ENCODE peak calls at places on chromosomes 1 and 21, in five cellular contexts. X is GM12878, I is NT2/D1, U is HepG2, O is H1. F is an unnamed sample.

GRCh38 chr1:151825204-151825603 is 6.4 kb downstream of the RORC start:
- DNase-seq in O (no peak), I (no peak), U (no peak), X (no peak), F (no peak)

GRCh38 chr1:209850342-209850979 is 22.7 kb downstream of the UTP25 start:
- DNase-seq in U (peak), X (no peak), O (peak), I (peak), F (peak)

GRCh38 chr1:203491664-203492485 is 2.1 kb upstream of the OPTC start:
- DNase-seq in X (no peak), O (no peak), U (no peak), I (no peak), F (no peak)

GRCh38 chr1:242412921-242413320 is 111.6 kb downstream of the PLD5 start:
- DNase-seq in O (no peak), U (no peak), I (no peak), X (no peak), F (no peak)

GRCh38 chr21:32474179-32475059 is 61.9 kb downstream of the EVA1C start:
- DNase-seq in O (no peak), X (no peak), U (no peak), I (no peak), F (no peak)

GRCh38 chr21:46188226-46189212 is 4.3 kb upstream of the SPATC1L start:
- DNase-seq in U (peak), I (peak), X (no peak), O (no peak), F (no peak)

GRCh38 chr1:214370585-214370984 is 89.6 kb downstream of the SMYD2 start:
- DNase-seq in X (no peak), I (no peak), O (no peak), U (no peak), F (no peak)

GRCh38 chr21:45383615-45384201 is 21.3 kb upstream of the COL18A1 start:
- DNase-seq in O (no peak), X (no peak), I (no peak), U (no peak), F (no peak)

GRCh38 chr1:224433041-224433670 is 1.4 kb downstream of the WDR26 start:
- DNase-seq in I (no peak), X (no peak), U (no peak), O (no peak), F (peak)

GRCh38 chr1:200362421-200362820 is 47.4 kb downstream of the ZNF281 start:
- DNase-seq in U (no peak), X (no peak), I (no peak), O (no peak), F (no peak)

GRCh38 chr1:91736999-91737615 is 148.8 kb downstream of the TGFBR3 start:
- DNase-seq in O (no peak), I (peak), X (no peak), U (peak), F (peak)

GRCh38 chr1:48611841-48612240 is 139.8 kb upstream of the SPATA6 start:
- DNase-seq in I (no peak), O (no peak), U (no peak), X (no peak), F (no peak)

GRCh38 chr1:4710592-4711190 is 56.3 kb downstream of the AJAP1 start:
- DNase-seq in I (no peak), U (peak), O (peak), X (no peak), F (no peak)

GRCh38 chr1:180540697-180541594 is 17.8 kb upstream of the OVAAL start:
- DNase-seq in X (no peak), U (no peak), I (no peak), O (no peak), F (no peak)

GRCh38 chr21:43370888-43371570 is 55.9 kb downstream of the SIK1 start:
- DNase-seq in X (no peak), U (no peak), O (no peak), I (peak), F (no peak)

GRCh38 chr1:54927475-54928240 is 40.7 kb upstream of the DHCR24 start:
- DNase-seq in U (no peak), X (no peak), I (no peak), O (no peak), F (no peak)

GRCh38 chr1:221567859-221568507 is 173.9 kb downstream of the DUSP10 start:
- DNase-seq in X (no peak), U (no peak), I (no peak), O (no peak), F (no peak)

GRCh38 chr1:111660204-111661150 is 40.9 kb downstream of the RAP1A start:
- DNase-seq in I (no peak), X (no peak), U (no peak), O (no peak), F (no peak)

GRCh38 chr1:156291226-156292061 is 4.0 kb downstream of the GLMP start:
- DNase-seq in I (peak), O (peak), X (no peak), U (peak), F (peak)

GRCh38 chr21:17726047-17726446 is 93.1 kb downstream of the C21orf91 start:
- DNase-seq in O (no peak), I (peak), X (no peak), U (peak), F (peak)

GRCh38 chr1:119275145-119275929 is 93.2 kb upstream of the HAO2 start:
- DNase-seq in X (no peak), O (peak), I (peak), U (peak), F (peak)

GRCh38 chr1:208985231-208985630 is 598.3 kb upstream of the CAMK1G start:
- DNase-seq in U (no peak), O (no peak), X (no peak), I (no peak), F (no peak)

GRCh38 chr1:153540394-153541361 is at the start of gene S100A5:
- DNase-seq in I (no peak), O (no peak), U (no peak), X (no peak), F (no peak)

GRCh38 chr1:244060117-244060516 is 9.0 kb downstream of the ZBTB18 start:
- DNase-seq in X (no peak), I (no peak), O (no peak), U (no peak), F (no peak)

GRCh38 chr1:185735667-185736105 is 1.5 kb downstream of the HMCN1 start:
- DNase-seq in O (no peak), I (no peak), X (no peak), U (no peak), F (no peak)

GRCh38 chr1:85019989-85020388 is 23.1 kb upstream of the MCOLN2 start:
- DNase-seq in U (no peak), X (no peak), I (no peak), O (no peak), F (no peak)

GRCh38 chr1:226892534-226892895 is 22.1 kb downstream of the PSEN2 start:
- DNase-seq in O (no peak), X (no peak), I (no peak), U (no peak), F (no peak)

GRCh38 chr1:41152622-41153044 is 89.5 kb downstream of the SCMH1 start:
- DNase-seq in O (no peak), X (no peak), U (no peak), I (no peak), F (no peak)

GRCh38 chr1:7558921-7559869 is 211.9 kb upstream of the VAMP3 start:
- DNase-seq in X (no peak), I (no peak), U (no peak), O (no peak), F (no peak)

GRCh38 chr1:165369255-165369848 is 12.8 kb upstream of the LMX1A start:
- DNase-seq in I (no peak), U (peak), X (no peak), O (peak), F (peak)

GRCh38 chr21:16536661-16537359 is 807.0 kb downstream of the USP25 start:
- DNase-seq in O (no peak), I (no peak), U (no peak), X (no peak), F (no peak)

GRCh38 chr1:220451541-220451940 is 76.4 kb upstream of the MARK1 start:
- DNase-seq in X (no peak), O (no peak), I (peak), U (peak), F (peak)

GRCh38 chr21:15706686-15707085 is 23.1 kb upstream of the USP25 start:
- DNase-seq in U (no peak), X (no peak), I (no peak), O (no peak), F (no peak)

GRCh38 chr1:154410185-154410827 is 5.2 kb downstream of the IL6R start:
- DNase-seq in X (no peak), O (no peak), I (no peak), U (no peak), F (no peak)

GRCh38 chr21:42063578-42064521 is 7.3 kb upstream of the UMODL1 start:
- DNase-seq in U (no peak), X (peak), O (no peak), I (no peak), F (no peak)

GRCh38 chr1:204213668-204214662 is at the start of gene GOLT1A:
- DNase-seq in U (peak), O (peak), I (peak), X (peak), F (no peak)

DNA sequence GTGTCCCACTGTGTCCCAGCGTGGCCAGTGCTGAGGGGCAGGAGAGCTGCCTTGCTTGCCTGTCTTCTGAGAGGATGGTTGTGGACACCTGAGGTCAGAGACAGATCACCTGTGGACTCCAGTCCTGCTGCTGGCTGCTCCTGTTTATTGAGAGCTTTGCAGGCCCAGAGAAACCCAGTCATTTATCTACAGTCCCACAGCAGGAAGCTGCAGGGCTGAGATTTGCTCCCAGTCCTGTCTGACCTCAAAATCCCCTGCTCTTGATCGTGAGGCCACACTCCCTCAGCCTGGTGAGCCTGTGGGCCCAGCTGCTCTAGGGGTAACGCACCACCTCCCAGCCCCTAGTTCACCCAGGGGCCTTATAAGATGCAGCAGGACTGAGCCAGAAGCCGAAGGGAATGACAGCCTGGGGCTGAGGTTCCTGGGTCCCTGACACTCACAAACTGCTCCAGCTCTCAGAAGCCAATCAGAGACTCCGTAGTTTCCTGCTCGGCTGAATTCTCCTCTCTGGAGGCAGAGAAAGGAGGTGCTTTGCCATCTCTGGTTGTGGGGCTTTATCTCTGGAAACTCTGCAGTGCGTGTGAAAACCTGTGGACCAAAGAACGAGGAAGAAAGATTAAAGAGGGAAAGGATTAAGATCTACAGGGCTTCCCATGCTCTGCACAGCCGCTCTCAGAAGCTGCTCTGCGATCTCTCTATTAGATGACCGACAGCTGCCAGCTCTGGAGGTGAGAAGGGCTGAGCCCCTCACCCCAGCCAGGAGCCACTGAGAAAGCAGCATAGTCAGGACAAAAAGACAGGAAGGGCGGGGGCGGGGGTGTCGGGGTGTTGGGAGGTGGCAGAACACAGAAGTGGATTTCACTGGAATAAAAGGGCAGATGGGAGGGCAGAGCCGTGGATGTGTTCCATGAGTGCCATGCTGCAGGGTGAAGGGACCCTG is 39.1 kb downstream of the UBIAD1 start:
- DNase-seq in O (no peak), U (no peak), X (no peak), I (no peak), F (no peak)
- TF ChIP-seq SUZ12 in O (no peak), U (no peak), X (no peak), I (no peak), F (no peak)

GRCh38 chr1:75937034-75937433 is 4.8 kb upstream of the ASB17 start:
- DNase-seq in U (no peak), O (no peak), X (no peak), I (no peak), F (no peak)
- TF ChIP-seq SUZ12 in U (no peak), O (no peak), X (no peak), I (no peak), F (no peak)

GRCh38 chr1:1212780-1213152 is 1.2 kb downstream of the TNFRSF4 start:
- DNase-seq in X (no peak), U (no peak), I (no peak), O (no peak), F (no peak)
- TF ChIP-seq SUZ12 in X (no peak), U (no peak), I (no peak), O (no peak), F (no peak)

DNA sequence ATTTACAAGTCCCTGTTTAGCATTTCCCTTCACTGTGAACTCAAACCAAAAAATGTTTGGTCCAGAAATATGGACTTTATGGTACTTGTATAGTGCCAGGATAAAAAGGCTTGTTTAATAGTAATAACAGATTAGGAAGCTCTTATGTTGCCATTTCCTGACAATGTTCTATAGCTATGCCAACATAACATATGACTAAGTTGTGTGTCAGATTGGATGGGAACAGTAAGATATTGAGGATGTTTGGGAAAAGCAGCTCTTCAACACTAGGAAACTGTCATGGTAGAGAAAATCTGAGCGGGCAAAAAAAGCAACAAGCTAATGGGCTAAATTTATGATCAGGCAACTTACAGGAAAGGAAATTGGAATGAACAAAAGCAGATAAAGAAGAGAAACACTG is 287.1 kb upstream of the ADGRL4 start:
- DNase-seq in O (no peak), I (no peak), X (no peak), U (no peak), F (no peak)
- TF ChIP-seq SUZ12 in O (no peak), I (no peak), X (no peak), U (no peak), F (no peak)

DNA sequence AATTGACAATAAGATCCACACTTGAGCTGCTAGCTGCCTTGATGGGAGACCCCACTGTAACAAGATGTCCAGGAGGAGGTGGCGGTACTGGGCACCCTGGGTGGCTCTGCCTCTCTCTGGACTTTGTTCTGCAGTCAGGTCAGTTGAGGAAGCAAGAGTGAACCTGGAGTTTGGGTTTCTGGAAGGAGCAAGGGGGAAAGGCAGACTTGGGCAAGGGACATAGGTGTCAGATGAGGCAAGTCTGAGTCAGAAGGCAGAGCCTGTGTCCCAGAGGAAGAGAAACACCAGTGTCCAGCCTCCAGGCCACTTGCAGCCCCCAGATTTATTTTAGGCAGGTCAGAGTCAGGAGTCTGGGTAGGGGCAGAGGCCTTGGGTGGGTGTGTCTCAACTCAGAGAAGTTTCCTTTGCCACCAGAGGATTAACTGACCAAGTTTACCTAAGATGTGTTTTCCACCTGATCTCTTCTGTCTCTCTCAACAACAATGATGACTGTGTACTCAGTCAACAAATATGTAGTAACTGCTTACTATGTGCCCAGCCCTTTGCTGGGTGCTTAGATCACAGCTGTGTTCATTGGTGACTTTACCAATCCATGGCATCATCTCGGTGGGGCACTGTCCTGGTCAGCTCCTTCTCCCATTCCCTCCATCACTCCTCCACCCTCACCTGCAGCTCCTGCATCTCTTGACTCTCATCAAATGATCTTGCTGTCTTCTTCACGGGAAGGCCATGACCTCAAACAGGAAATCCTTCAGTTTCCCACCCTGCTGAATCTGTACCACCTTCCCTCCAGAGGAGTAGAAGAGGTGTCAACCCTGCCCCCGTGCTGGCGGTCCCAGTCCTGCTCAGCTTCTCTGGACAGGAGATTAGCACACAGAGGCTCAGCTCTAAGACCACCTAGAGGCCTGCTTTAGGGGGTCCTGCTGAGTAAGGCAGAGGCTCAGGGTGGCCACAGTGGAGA is 36.6 kb downstream of the ELF3 start:
- DNase-seq in X (no peak), U (peak), O (no peak), I (no peak), F (no peak)
- TF ChIP-seq SUZ12 in X (no peak), U (no peak), O (no peak), I (no peak), F (no peak)

DNA sequence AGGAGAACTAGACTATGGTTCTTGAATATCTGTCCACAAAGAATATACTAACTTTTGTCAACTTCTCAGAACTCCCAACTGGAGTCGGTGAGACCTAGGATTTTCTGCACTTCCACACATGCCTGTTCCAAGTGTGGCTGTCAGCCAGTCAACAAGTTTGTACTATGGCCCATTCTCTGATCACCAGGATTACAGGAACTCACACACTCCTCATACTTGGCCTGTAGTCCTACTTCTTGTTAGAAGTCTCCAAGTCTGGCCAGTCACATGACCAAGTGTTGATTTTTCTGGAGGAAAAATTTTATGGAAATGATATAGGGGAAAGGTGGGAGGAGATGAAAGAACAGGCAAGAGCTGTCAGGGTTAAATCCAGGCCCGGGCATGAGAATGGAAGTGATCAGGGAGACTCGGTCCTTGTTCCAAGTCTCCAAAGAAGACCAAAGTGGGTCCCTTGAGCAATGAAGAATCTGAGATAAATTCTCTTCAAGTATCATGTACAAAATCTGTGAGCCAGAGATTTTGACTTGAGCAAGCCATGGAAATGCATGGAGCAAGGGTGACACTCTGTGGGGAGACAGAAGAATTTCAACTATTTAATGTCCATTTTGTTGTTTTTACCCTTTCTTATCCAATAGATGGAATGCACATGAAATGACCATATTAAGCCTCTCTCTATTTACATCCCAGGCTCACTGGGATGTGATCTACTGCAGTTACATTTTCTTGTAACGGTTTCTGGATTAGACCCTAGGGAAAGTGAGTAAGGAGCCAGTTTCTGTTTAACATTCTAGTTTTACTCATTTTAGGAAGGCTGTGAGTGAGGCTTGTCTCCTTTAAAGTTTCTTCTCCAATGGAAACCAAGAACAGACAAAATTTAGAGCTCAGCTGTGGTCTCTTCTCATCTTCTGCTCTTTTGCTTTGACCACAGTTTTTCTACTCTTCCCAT is 320.9 kb downstream of the ASTN1 start:
- DNase-seq in O (no peak), X (no peak), I (peak), U (peak), F (peak)
- TF ChIP-seq SUZ12 in O (no peak), X (no peak), I (no peak), U (no peak), F (no peak)

GRCh38 chr21:34083357-34083756 is 10.0 kb downstream of the MRPS6 start:
- DNase-seq in O (no peak), X (no peak), I (no peak), U (no peak), F (no peak)

GRCh38 chr21:34085129-34085528 is 11.8 kb downstream of the MRPS6 start:
- DNase-seq in I (no peak), X (no peak), O (no peak), U (no peak), F (no peak)

GRCh38 chr21:34078915-34079314 is 5.5 kb downstream of the MRPS6 start:
- DNase-seq in O (no peak), I (no peak), X (no peak), U (no peak), F (no peak)

GRCh38 chr21:34080693-34081092 is 7.3 kb downstream of the MRPS6 start:
- DNase-seq in O (no peak), I (no peak), X (no peak), U (no peak), F (no peak)

GRCh38 chr21:34082769-34083168 is 9.4 kb downstream of the MRPS6 start:
- DNase-seq in I (no peak), X (no peak), O (no peak), U (no peak), F (no peak)
- TF ChIP-seq SUZ12 in I (no peak), X (no peak), O (no peak), U (no peak), F (no peak)

GRCh38 chr1:58763214-58763613 is 20.6 kb downstream of the JUN start:
- DNase-seq in I (no peak), O (no peak), X (no peak), U (peak), F (no peak)
- TF ChIP-seq SUZ12 in I (no peak), O (no peak), X (no peak), U (no peak), F (no peak)